ENCODE peak calls at places on chromosomes 1 and 21, in nine cellular contexts. One of them, this sample, is unnamed.

GRCh38 chr1:940121-941026 is 16.7 kb downstream of the SAMD11 start:
- DNase-seq in GM23338: peak
- DNase-seq in HCT116: no peak
- DNase-seq in OCI-LY7: no peak
- DNase-seq in neural progenitor cell: peak
- DNase-seq in GM23248: peak
- DNase-seq in hepatocyte: peak
- DNase-seq in PC-3: peak
- DNase-seq in SK-N-SH: peak
- DNase-seq in this sample: peak

GRCh38 chr21:29360799-29361765 is 62.4 kb downstream of the BACH1 start:
- DNase-seq in GM23338: peak
- DNase-seq in HCT116: no peak
- DNase-seq in OCI-LY7: peak
- DNase-seq in neural progenitor cell: peak
- DNase-seq in GM23248: no peak
- DNase-seq in hepatocyte: peak
- DNase-seq in PC-3: peak
- DNase-seq in SK-N-SH: no peak
- DNase-seq in this sample: no peak

GRCh38 chr1:202203238-202204039 is 9.8 kb downstream of the LGR6 start:
- DNase-seq in GM23338: no peak
- DNase-seq in HCT116: no peak
- DNase-seq in OCI-LY7: no peak
- DNase-seq in neural progenitor cell: no peak
- DNase-seq in GM23248: no peak
- DNase-seq in hepatocyte: no peak
- DNase-seq in PC-3: no peak
- DNase-seq in SK-N-SH: no peak
- DNase-seq in this sample: no peak

GRCh38 chr1:69913967-69914366 is 291.4 kb downstream of the LRRC40 start:
- DNase-seq in GM23338: no peak
- DNase-seq in HCT116: no peak
- DNase-seq in OCI-LY7: no peak
- DNase-seq in neural progenitor cell: no peak
- DNase-seq in GM23248: peak
- DNase-seq in hepatocyte: peak
- DNase-seq in PC-3: no peak
- DNase-seq in SK-N-SH: no peak
- DNase-seq in this sample: no peak

GRCh38 chr1:10641976-10642375 is 154.5 kb downstream of the CASZ1 start:
- DNase-seq in GM23338: no peak
- DNase-seq in HCT116: no peak
- DNase-seq in OCI-LY7: no peak
- DNase-seq in neural progenitor cell: no peak
- DNase-seq in GM23248: no peak
- DNase-seq in hepatocyte: no peak
- DNase-seq in PC-3: no peak
- DNase-seq in SK-N-SH: no peak
- DNase-seq in this sample: no peak

GRCh38 chr1:203037509-203038190 is 11.4 kb downstream of the PPFIA4 start:
- DNase-seq in GM23338: no peak
- DNase-seq in HCT116: no peak
- DNase-seq in OCI-LY7: no peak
- DNase-seq in neural progenitor cell: no peak
- DNase-seq in GM23248: peak
- DNase-seq in hepatocyte: no peak
- DNase-seq in PC-3: no peak
- DNase-seq in SK-N-SH: no peak
- DNase-seq in this sample: no peak

GRCh38 chr21:15015622-15016471 is 49.0 kb downstream of the NRIP1 start:
- DNase-seq in GM23338: no peak
- DNase-seq in HCT116: no peak
- DNase-seq in OCI-LY7: no peak
- DNase-seq in neural progenitor cell: no peak
- DNase-seq in GM23248: peak
- DNase-seq in hepatocyte: no peak
- DNase-seq in PC-3: peak
- DNase-seq in SK-N-SH: no peak
- DNase-seq in this sample: no peak

GRCh38 chr21:39911792-39912191 is 44.6 kb downstream of the PCP4 start:
- DNase-seq in GM23338: no peak
- DNase-seq in HCT116: no peak
- DNase-seq in OCI-LY7: no peak
- DNase-seq in neural progenitor cell: no peak
- DNase-seq in GM23248: no peak
- DNase-seq in hepatocyte: no peak
- DNase-seq in PC-3: no peak
- DNase-seq in SK-N-SH: no peak
- DNase-seq in this sample: no peak

GRCh38 chr21:17610862-17611261 is 1.8 kb downstream of the BTG3 start:
- DNase-seq in GM23338: no peak
- DNase-seq in HCT116: no peak
- DNase-seq in OCI-LY7: peak
- DNase-seq in neural progenitor cell: no peak
- DNase-seq in GM23248: peak
- DNase-seq in hepatocyte: peak
- DNase-seq in PC-3: no peak
- DNase-seq in SK-N-SH: peak
- DNase-seq in this sample: no peak

GRCh38 chr1:193799371-193799770 is 613.0 kb upstream of the B3GALT2 start:
- DNase-seq in GM23338: no peak
- DNase-seq in HCT116: no peak
- DNase-seq in OCI-LY7: no peak
- DNase-seq in neural progenitor cell: no peak
- DNase-seq in GM23248: no peak
- DNase-seq in hepatocyte: no peak
- DNase-seq in PC-3: no peak
- DNase-seq in SK-N-SH: no peak
- DNase-seq in this sample: no peak

DNA sequence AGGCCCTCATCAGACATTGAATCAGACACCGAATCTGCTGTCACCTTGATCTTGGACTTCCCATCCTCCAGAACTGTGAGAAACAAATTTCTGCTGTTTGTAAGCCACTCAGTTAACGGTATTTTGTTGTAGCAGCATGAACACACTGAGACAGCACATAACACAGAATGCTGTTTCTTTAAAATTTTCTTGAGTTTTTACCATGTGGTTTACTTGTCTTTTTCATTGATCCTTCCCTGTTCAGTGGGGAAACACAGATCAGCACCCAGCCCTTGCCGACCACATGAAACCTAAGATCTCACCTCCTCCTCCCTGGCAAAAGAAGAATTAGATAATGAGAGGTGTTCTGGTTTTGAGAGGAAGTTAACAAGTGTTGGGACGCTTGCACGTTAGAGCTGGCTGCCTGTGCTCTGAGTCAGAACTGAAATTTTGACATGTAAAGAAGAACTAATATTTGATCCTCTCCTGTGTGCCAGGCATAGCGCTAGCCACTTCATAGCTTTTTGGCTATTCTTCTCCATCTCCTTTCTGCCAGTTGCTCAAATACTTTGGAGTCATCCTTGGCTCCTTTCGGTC is 179.6 kb downstream of the DHRS3 start:
- DNase-seq in GM23338: no peak
- DNase-seq in HCT116: no peak
- DNase-seq in OCI-LY7: no peak
- DNase-seq in neural progenitor cell: no peak
- DNase-seq in GM23248: peak
- DNase-seq in hepatocyte: no peak
- DNase-seq in PC-3: peak
- DNase-seq in SK-N-SH: no peak
- DNase-seq in this sample: no peak
- TF ChIP-seq EZH2phosphoT487 in GM23338: no peak
- TF ChIP-seq EZH2phosphoT487 in HCT116: no peak
- TF ChIP-seq EZH2phosphoT487 in OCI-LY7: no peak
- TF ChIP-seq EZH2phosphoT487 in neural progenitor cell: no peak
- TF ChIP-seq EZH2phosphoT487 in GM23248: no peak
- TF ChIP-seq EZH2phosphoT487 in hepatocyte: no peak
- TF ChIP-seq EZH2phosphoT487 in PC-3: no peak
- TF ChIP-seq EZH2phosphoT487 in SK-N-SH: no peak
- TF ChIP-seq EZH2phosphoT487 in this sample: no peak

GRCh38 chr1:8136766-8137165 is 110.7 kb upstream of the ERRFI1 start:
- DNase-seq in GM23338: no peak
- DNase-seq in HCT116: no peak
- DNase-seq in OCI-LY7: no peak
- DNase-seq in neural progenitor cell: no peak
- DNase-seq in GM23248: no peak
- DNase-seq in hepatocyte: no peak
- DNase-seq in PC-3: no peak
- DNase-seq in SK-N-SH: no peak
- DNase-seq in this sample: no peak

GRCh38 chr1:8133657-8134430 is 107.7 kb upstream of the ERRFI1 start:
- DNase-seq in GM23338: no peak
- DNase-seq in HCT116: peak
- DNase-seq in OCI-LY7: no peak
- DNase-seq in neural progenitor cell: no peak
- DNase-seq in GM23248: peak
- DNase-seq in hepatocyte: no peak
- DNase-seq in PC-3: peak
- DNase-seq in SK-N-SH: no peak
- DNase-seq in this sample: no peak

GRCh38 chr1:8133190-8133589 is 107.1 kb upstream of the ERRFI1 start:
- DNase-seq in GM23338: no peak
- DNase-seq in HCT116: no peak
- DNase-seq in OCI-LY7: no peak
- DNase-seq in neural progenitor cell: no peak
- DNase-seq in GM23248: peak
- DNase-seq in hepatocyte: no peak
- DNase-seq in PC-3: no peak
- DNase-seq in SK-N-SH: no peak
- DNase-seq in this sample: no peak

GRCh38 chr1:8134546-8135235 is 108.6 kb upstream of the ERRFI1 start:
- DNase-seq in GM23338: no peak
- DNase-seq in HCT116: no peak
- DNase-seq in OCI-LY7: no peak
- DNase-seq in neural progenitor cell: no peak
- DNase-seq in GM23248: peak
- DNase-seq in hepatocyte: no peak
- DNase-seq in PC-3: no peak
- DNase-seq in SK-N-SH: no peak
- DNase-seq in this sample: no peak

DNA sequence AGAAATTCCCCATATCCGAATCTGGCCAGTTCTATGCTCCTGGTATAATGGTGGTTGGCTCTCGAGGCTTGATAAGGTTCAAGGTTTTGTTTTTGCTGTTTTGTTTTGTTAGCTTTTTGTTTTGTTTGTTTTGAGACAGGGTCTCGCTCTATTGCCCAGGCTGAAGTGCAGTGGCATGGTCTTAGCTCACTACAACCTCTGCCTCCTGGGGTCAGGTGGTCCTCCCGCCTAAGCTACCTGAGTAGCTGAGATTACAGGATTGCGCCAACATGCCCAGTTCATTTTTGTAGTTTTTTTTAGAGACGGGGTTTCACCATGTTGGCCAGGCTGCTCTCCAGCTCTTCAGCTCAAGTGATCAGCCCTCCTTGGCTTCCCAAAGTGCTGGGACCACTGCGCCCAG is 109.1 kb upstream of the ERRFI1 start:
- DNase-seq in GM23338: no peak
- DNase-seq in HCT116: no peak
- DNase-seq in OCI-LY7: no peak
- DNase-seq in neural progenitor cell: no peak
- DNase-seq in GM23248: no peak
- DNase-seq in hepatocyte: no peak
- DNase-seq in PC-3: no peak
- DNase-seq in SK-N-SH: no peak
- DNase-seq in this sample: no peak
- H3K27ac ChIP-seq in GM23338: no peak
- H3K27ac ChIP-seq in HCT116: peak
- H3K27ac ChIP-seq in OCI-LY7: no peak
- H3K27ac ChIP-seq in neural progenitor cell: no peak
- H3K27ac ChIP-seq in GM23248: no peak
- H3K27ac ChIP-seq in hepatocyte: no peak
- H3K27ac ChIP-seq in PC-3: no peak
- H3K27ac ChIP-seq in SK-N-SH: no peak
- H3K27ac ChIP-seq in this sample: no peak

GRCh38 chr1:157784801-157785200 is 7.9 kb upstream of the FCRL2 start:
- DNase-seq in GM23338: no peak
- DNase-seq in HCT116: no peak
- DNase-seq in OCI-LY7: peak
- DNase-seq in neural progenitor cell: no peak
- DNase-seq in GM23248: no peak
- DNase-seq in hepatocyte: no peak
- DNase-seq in PC-3: no peak
- DNase-seq in SK-N-SH: no peak
- DNase-seq in this sample: no peak

GRCh38 chr1:157785241-157785640 is 8.3 kb upstream of the FCRL2 start:
- DNase-seq in GM23338: no peak
- DNase-seq in HCT116: no peak
- DNase-seq in OCI-LY7: peak
- DNase-seq in neural progenitor cell: no peak
- DNase-seq in GM23248: no peak
- DNase-seq in hepatocyte: no peak
- DNase-seq in PC-3: no peak
- DNase-seq in SK-N-SH: no peak
- DNase-seq in this sample: no peak

GRCh38 chr1:157781048-157781447 is 4.1 kb upstream of the FCRL2 start:
- DNase-seq in GM23338: no peak
- DNase-seq in HCT116: no peak
- DNase-seq in OCI-LY7: peak
- DNase-seq in neural progenitor cell: no peak
- DNase-seq in GM23248: no peak
- DNase-seq in hepatocyte: no peak
- DNase-seq in PC-3: no peak
- DNase-seq in SK-N-SH: no peak
- DNase-seq in this sample: peak

GRCh38 chr1:157776971-157777386 is at the start of gene FCRL2:
- DNase-seq in GM23338: no peak
- DNase-seq in HCT116: no peak
- DNase-seq in OCI-LY7: peak
- DNase-seq in neural progenitor cell: no peak
- DNase-seq in GM23248: no peak
- DNase-seq in hepatocyte: no peak
- DNase-seq in PC-3: no peak
- DNase-seq in SK-N-SH: no peak
- DNase-seq in this sample: peak

DNA sequence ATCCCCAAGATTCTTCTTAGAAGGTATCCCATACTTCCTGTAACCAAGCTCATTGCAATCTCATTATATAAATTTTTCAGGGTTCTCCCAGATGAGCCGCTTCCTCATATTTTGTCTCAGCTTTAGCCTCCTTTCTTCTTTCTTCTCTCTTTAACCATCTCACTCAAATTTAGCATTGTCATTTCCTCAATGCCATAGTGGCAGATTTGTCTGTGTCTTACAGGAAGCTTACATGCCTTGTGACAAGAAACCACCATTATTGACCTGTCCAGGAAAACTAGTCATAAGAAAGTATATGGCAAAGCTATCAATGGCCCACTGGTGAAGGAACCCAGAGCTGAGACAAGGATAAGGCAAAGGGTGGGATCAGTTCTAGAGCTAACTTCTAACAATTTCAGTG is 6.0 kb upstream of the FCRL2 start:
- DNase-seq in GM23338: no peak
- DNase-seq in HCT116: no peak
- DNase-seq in OCI-LY7: peak
- DNase-seq in neural progenitor cell: no peak
- DNase-seq in GM23248: no peak
- DNase-seq in hepatocyte: no peak
- DNase-seq in PC-3: no peak
- DNase-seq in SK-N-SH: no peak
- DNase-seq in this sample: peak
- H3K4me3 ChIP-seq in GM23338: no peak
- H3K4me3 ChIP-seq in HCT116: no peak
- H3K4me3 ChIP-seq in OCI-LY7: peak
- H3K4me3 ChIP-seq in neural progenitor cell: no peak
- H3K4me3 ChIP-seq in GM23248: no peak
- H3K4me3 ChIP-seq in hepatocyte: no peak
- H3K4me3 ChIP-seq in PC-3: no peak
- H3K4me3 ChIP-seq in SK-N-SH: no peak
- H3K4me3 ChIP-seq in this sample: no peak

GRCh38 chr1:170692866-170693575 is 29.1 kb downstream of the PRRX1 start:
- DNase-seq in GM23338: no peak
- DNase-seq in HCT116: no peak
- DNase-seq in OCI-LY7: no peak
- DNase-seq in neural progenitor cell: no peak
- DNase-seq in GM23248: peak
- DNase-seq in hepatocyte: no peak
- DNase-seq in PC-3: no peak
- DNase-seq in SK-N-SH: no peak
- DNase-seq in this sample: no peak
- TF ChIP-seq EZH2phosphoT487 in GM23338: no peak
- TF ChIP-seq EZH2phosphoT487 in HCT116: no peak
- TF ChIP-seq EZH2phosphoT487 in OCI-LY7: no peak
- TF ChIP-seq EZH2phosphoT487 in neural progenitor cell: no peak
- TF ChIP-seq EZH2phosphoT487 in GM23248: no peak
- TF ChIP-seq EZH2phosphoT487 in hepatocyte: no peak
- TF ChIP-seq EZH2phosphoT487 in PC-3: no peak
- TF ChIP-seq EZH2phosphoT487 in SK-N-SH: no peak
- TF ChIP-seq EZH2phosphoT487 in this sample: no peak

This sample was measured in MM.1S.